ENCODE peak calls at places on chromosomes 1 and 21, in five cellular contexts. B, T, J, A and K are unnamed samples.

GRCh38 chr21:37644666-37645065 is 271.6 kb downstream of the KCNJ6 start:
- DNase-seq in B (no peak), T (no peak), J (no peak), A (no peak), K (no peak)

GRCh38 chr1:18527921-18528320 is 47.2 kb downstream of the KLHDC7A start:
- DNase-seq in J (no peak), B (no peak), A (no peak), T (no peak), K (no peak)

GRCh38 chr1:216937491-216937890 is 214.3 kb upstream of the ESRRG start:
- DNase-seq in T (no peak), J (no peak), A (no peak), B (no peak), K (no peak)

GRCh38 chr1:204513117-204513716 is 3.0 kb upstream of the MDM4 start:
- DNase-seq in T (peak; percentile 49), J (no peak), A (no peak), B (peak; percentile 52), K (no peak)

GRCh38 chr1:204619721-204620120 is 65.8 kb downstream of the LRRN2 start:
- DNase-seq in J (no peak), B (no peak), A (no peak), T (no peak), K (no peak)

GRCh38 chr1:53731779-53732305 is 7.1 kb downstream of the GLIS1 start:
- DNase-seq in A (no peak), B (no peak), J (no peak), T (no peak), K (no peak)

GRCh38 chr1:199273837-199274379 is 635.1 kb downstream of the PTPRC start:
- DNase-seq in J (no peak), A (no peak), T (no peak), B (no peak), K (no peak)

GRCh38 chr1:236142358-236143103 is at the start of gene GPR137B:
- DNase-seq in B (peak; percentile 68), J (peak; percentile 55), A (peak; percentile 79), T (peak; percentile 11), K (peak; percentile 56)

GRCh38 chr1:168161459-168161858 is 17.3 kb upstream of the TIPRL start:
- DNase-seq in A (no peak), J (no peak), B (no peak), T (no peak), K (no peak)

GRCh38 chr1:85692730-85693314 is 15.4 kb downstream of the ZNHIT6 start:
- DNase-seq in B (no peak), T (no peak), J (no peak), A (no peak), K (no peak)

GRCh38 chr21:42567861-42568260 is 54.2 kb downstream of the SLC37A1 start:
- DNase-seq in T (no peak), B (peak; percentile 14), A (peak; percentile 40), J (no peak), K (peak; percentile 70)

GRCh38 chr1:41412748-41413147 is 51.5 kb downstream of the FOXO6 start:
- DNase-seq in T (no peak), B (no peak), J (no peak), A (no peak), K (no peak)

GRCh38 chr1:8864713-8865397 is 13.6 kb downstream of the ENO1 start:
- DNase-seq in T (no peak), J (no peak), B (no peak), A (no peak), K (no peak)

GRCh38 chr1:175814885-175815284 is 71.5 kb upstream of the TNR start:
- DNase-seq in T (no peak), B (no peak), J (no peak), A (no peak), K (no peak)

GRCh38 chr1:41741244-41741643 is 177.5 kb downstream of the HIVEP3 start:
- DNase-seq in J (no peak), B (no peak), A (no peak), T (no peak), K (no peak)

GRCh38 chr1:191695865-191696264 is 462.4 kb upstream of the RGS18 start:
- DNase-seq in J (no peak), T (no peak), A (no peak), B (no peak), K (no peak)

GRCh38 chr1:96361961-96362360 is 359.6 kb upstream of the PTBP2 start:
- DNase-seq in A (no peak), B (no peak), T (no peak), J (no peak), K (no peak)

GRCh38 chr21:44062380-44062779 is 44.8 kb upstream of the PWP2 start:
- DNase-seq in A (no peak), T (no peak), B (no peak), J (no peak), K (no peak)

GRCh38 chr1:94336991-94337390 is 81.2 kb upstream of the ABCD3 start:
- DNase-seq in B (no peak), J (no peak), T (no peak), A (no peak), K (no peak)

GRCh38 chr1:110600716-110601115 is 5.4 kb downstream of the KCNA2 start:
- DNase-seq in B (no peak), J (no peak), T (no peak), A (no peak), K (no peak)

GRCh38 chr1:182317489-182318180 is 74.0 kb downstream of the GLUL start:
- DNase-seq in J (no peak), B (no peak), A (no peak), T (no peak), K (no peak)

GRCh38 chr1:165598676-165599059 is 32.4 kb upstream of the MGST3 start:
- DNase-seq in T (no peak), B (no peak), J (no peak), A (no peak), K (no peak)

GRCh38 chr1:4395676-4396075 is 258.7 kb upstream of the AJAP1 start:
- DNase-seq in A (no peak), J (no peak), T (no peak), B (no peak), K (no peak)

GRCh38 chr1:161119017-161119378 is 1.1 kb downstream of the NIT1 start:
- DNase-seq in J (peak; percentile 47), B (peak; percentile 73), T (no peak), A (no peak), K (no peak)

GRCh38 chr1:1628656-1629429 is 3.1 kb upstream of the MMP23B start:
- DNase-seq in T (peak; percentile 47), B (no peak), A (peak; percentile 73), J (no peak), K (peak; percentile 62)